ENCODE peak calls at places on chromosomes 6 and 20, in nine cellular contexts. I, V, C, L, U, E, K, S and D are unnamed samples.

GRCh38 chr20:1935696-1936366 is 40.6 kb downstream of the SIRPA start:
- DNase-seq in I (peak), V (no peak), C (no peak), L (no peak), U (peak), E (no peak), K (no peak), S (no peak), D (no peak)

GRCh38 chr6:109449064-109449788 is 6.3 kb downstream of the MICAL1 start:
- DNase-seq in I (no peak), V (no peak), C (no peak), L (no peak), U (no peak), E (no peak), K (no peak), S (no peak), D (no peak)

GRCh38 chr6:142885182-142885867 is 59.7 kb downstream of the HIVEP2 start:
- DNase-seq in I (peak), V (peak), C (peak), L (peak), U (peak), E (peak), K (no peak), S (peak), D (no peak)

GRCh38 chr6:151300267-151300930 is 60.6 kb downstream of the AKAP12 start:
- DNase-seq in I (no peak), V (no peak), C (no peak), L (no peak), U (no peak), E (no peak), K (no peak), S (no peak), D (no peak)

GRCh38 chr6:96002912-96003311 is 12.9 kb upstream of the FUT9 start:
- DNase-seq in I (no peak), V (no peak), C (no peak), L (no peak), U (no peak), E (no peak), K (no peak), S (no peak), D (no peak)

GRCh38 chr6:166940643-166941068 is 15.7 kb downstream of the RNASET2 start:
- DNase-seq in I (no peak), V (peak), C (peak), L (peak), U (no peak), E (no peak), K (no peak), S (no peak), D (no peak)

GRCh38 chr6:7042056-7042653 is 65.6 kb upstream of the RREB1 start:
- DNase-seq in I (peak), V (no peak), C (peak), L (peak), U (no peak), E (no peak), K (no peak), S (no peak), D (no peak)

GRCh38 chr20:37392441-37393195 is 46.7 kb downstream of the SRC start:
- DNase-seq in I (no peak), V (no peak), C (no peak), L (no peak), U (no peak), E (no peak), K (no peak), S (no peak), D (no peak)

GRCh38 chr20:11247059-11247630 is 573.3 kb upstream of the JAG1 start:
- DNase-seq in I (no peak), V (no peak), C (peak), L (no peak), U (no peak), E (no peak), K (no peak), S (no peak), D (no peak)

GRCh38 chr20:49669601-49670189 is 44.0 kb downstream of the B4GALT5 start:
- DNase-seq in I (no peak), V (no peak), C (no peak), L (no peak), U (no peak), E (no peak), K (no peak), S (no peak), D (no peak)

GRCh38 chr20:41981746-41982145 is 363.6 kb upstream of the CHD6 start:
- DNase-seq in I (no peak), V (no peak), C (no peak), L (no peak), U (no peak), E (no peak), K (no peak), S (no peak), D (no peak)

GRCh38 chr6:162814417-162814988 is 86.7 kb downstream of the PACRG start:
- DNase-seq in I (no peak), V (no peak), C (no peak), L (no peak), U (no peak), E (no peak), K (no peak), S (no peak), D (no peak)

GRCh38 chr6:31702421-31702818 is 704 bp downstream of the ABHD16A start:
- DNase-seq in I (no peak), V (no peak), C (no peak), L (no peak), U (no peak), E (no peak), K (peak), S (no peak), D (no peak)

GRCh38 chr6:135281227-135281626 is 100.1 kb downstream of the MYB start:
- DNase-seq in I (peak), V (no peak), C (no peak), L (no peak), U (no peak), E (no peak), K (no peak), S (no peak), D (no peak)

GRCh38 chr6:1625352-1625773 is 15.6 kb downstream of the FOXC1 start:
- DNase-seq in I (no peak), V (no peak), C (no peak), L (no peak), U (no peak), E (no peak), K (no peak), S (no peak), D (no peak)

GRCh38 chr6:53528107-53528506 is 16.8 kb downstream of the GCLC start:
- DNase-seq in I (no peak), V (no peak), C (no peak), L (no peak), U (no peak), E (no peak), K (no peak), S (no peak), D (no peak)

GRCh38 chr6:144063246-144063743 is 32.1 kb downstream of the SF3B5 start:
- DNase-seq in I (no peak), V (no peak), C (no peak), L (peak), U (no peak), E (no peak), K (no peak), S (no peak), D (no peak)

GRCh38 chr20:35344354-35344837 is 52.2 kb upstream of the FAM83C start:
- DNase-seq in I (peak), V (no peak), C (peak), L (peak), U (no peak), E (no peak), K (peak), S (no peak), D (peak)